ENCODE peak calls at places on chromosomes 6 and 20, in six cellular contexts. K is IMR-90, G is ovary, V is tibial artery, Y is fibroblast of the aortic adventitia, J is foreskin keratinocyte. M is an unnamed sample.

GRCh38 chr6:119602215-119603178 is 252.9 kb upstream of the MAN1A1 start:
- DNase-seq in K (peak), G (no peak), V (no peak), Y (peak), J (peak), M (no peak)

GRCh38 chr20:46977909-46978588 is 83.4 kb downstream of the EYA2 start:
- DNase-seq in K (no peak), G (no peak), V (no peak), Y (no peak), J (no peak), M (no peak)

GRCh38 chr20:60762386-60762785 is 489.7 kb upstream of the CDH4 start:
- DNase-seq in K (no peak), G (no peak), V (no peak), Y (no peak), J (no peak), M (no peak)

GRCh38 chr6:157258878-157259277 is 64.4 kb downstream of the TMEM242 start:
- DNase-seq in K (no peak), G (no peak), V (no peak), Y (no peak), J (no peak), M (no peak)

GRCh38 chr6:167091149-167092107 is 31.5 kb upstream of the CCR6 start:
- DNase-seq in K (no peak), G (no peak), V (no peak), Y (no peak), J (no peak), M (no peak)

GRCh38 chr6:150584596-150584995 is 15.1 kb upstream of the PLEKHG1 start:
- DNase-seq in K (no peak), G (no peak), V (no peak), Y (no peak), J (no peak), M (no peak)

GRCh38 chr6:31858707-31859106 is 3.9 kb downstream of the NEU1 start:
- DNase-seq in K (no peak), G (no peak), V (no peak), Y (no peak), J (no peak), M (no peak)

GRCh38 chr6:143629104-143630080 is 48.4 kb upstream of the PHACTR2 start:
- DNase-seq in K (peak), G (no peak), V (no peak), Y (no peak), J (no peak), M (no peak)

GRCh38 chr6:15017251-15017650 is 228.6 kb upstream of the JARID2 start:
- DNase-seq in K (peak), G (no peak), V (no peak), Y (peak), J (no peak), M (peak)

GRCh38 chr6:99334526-99335127 is 14.8 kb downstream of the FAXC start:
- DNase-seq in K (peak), G (no peak), V (no peak), Y (peak), J (no peak), M (no peak)

GRCh38 chr20:48194578-48194977 is 409.3 kb upstream of the SULF2 start:
- DNase-seq in K (no peak), G (no peak), V (no peak), Y (no peak), J (no peak), M (no peak)

GRCh38 chr20:23363257-23363649 is 1.3 kb downstream of the GZF1 start:
- DNase-seq in K (no peak), G (no peak), V (no peak), Y (peak), J (no peak), M (no peak)

GRCh38 chr6:57316581-57317059 is 810 bp upstream of the PRIM2 start:
- DNase-seq in K (peak), G (peak), V (peak), Y (peak), J (peak), M (peak)

GRCh38 chr6:80622641-80623040 is 516.2 kb downstream of the BCKDHB start:
- DNase-seq in K (no peak), G (no peak), V (no peak), Y (no peak), J (no peak), M (no peak)

GRCh38 chr6:166201878-166202277 is 34.2 kb upstream of the TBXT start:
- DNase-seq in K (no peak), G (no peak), V (no peak), Y (no peak), J (no peak), M (no peak)

GRCh38 chr6:3139090-3139903 is 18.0 kb downstream of the TUBB2A start:
- DNase-seq in K (peak), G (no peak), V (peak), Y (no peak), J (peak), M (no peak)

GRCh38 chr20:57792386-57793095 is 82.7 kb upstream of the PMEPA1 start:
- DNase-seq in K (no peak), G (no peak), V (no peak), Y (no peak), J (no peak), M (no peak)

GRCh38 chr6:27230758-27231111 is 16.8 kb upstream of the PRSS16 start:
- DNase-seq in K (no peak), G (no peak), V (no peak), Y (no peak), J (no peak), M (no peak)

GRCh38 chr6:16774437-16774836 is 13.2 kb upstream of the ATXN1 start:
- DNase-seq in K (no peak), G (no peak), V (no peak), Y (no peak), J (no peak), M (no peak)

GRCh38 chr6:85561750-85562357 is 31.8 kb downstream of the SNX14 start:
- DNase-seq in K (peak), G (no peak), V (no peak), Y (no peak), J (no peak), M (no peak)

GRCh38 chr6:147423111-147423510 is 85.4 kb upstream of the SAMD5 start:
- DNase-seq in K (no peak), G (no peak), V (no peak), Y (no peak), J (no peak), M (no peak)

GRCh38 chr6:131952886-131953509 is 1.8 kb upstream of the CCN2 start:
- DNase-seq in K (no peak), G (no peak), V (no peak), Y (no peak), J (no peak), M (no peak)

GRCh38 chr20:50252715-50253500 is 62.3 kb downstream of the CEBPB start:
- DNase-seq in K (no peak), G (no peak), V (no peak), Y (no peak), J (no peak), M (no peak)

GRCh38 chr6:43772571-43773049 is 2.6 kb downstream of the VEGFA start:
- DNase-seq in K (no peak), G (no peak), V (no peak), Y (no peak), J (no peak), M (peak)

GRCh38 chr6:107106165-107106564 is 9.2 kb downstream of the BEND3 start:
- DNase-seq in K (no peak), G (no peak), V (no peak), Y (no peak), J (no peak), M (no peak)

GRCh38 chr20:17725094-17725835 is 25.5 kb downstream of the BANF2 start:
- DNase-seq in K (no peak), G (no peak), V (no peak), Y (no peak), J (no peak), M (no peak)

GRCh38 chr20:26163890-26164289 is 467.2 kb upstream of the ZNF337 start:
- DNase-seq in K (peak), G (no peak), V (no peak), Y (peak), J (peak), M (no peak)

GRCh38 chr6:126427713-126428112 is 87.8 kb downstream of the CENPW start:
- DNase-seq in K (no peak), G (no peak), V (no peak), Y (no peak), J (no peak), M (no peak)

GRCh38 chr6:22664968-22665367 is 95.6 kb downstream of the HDGFL1 start:
- DNase-seq in K (no peak), G (no peak), V (no peak), Y (no peak), J (peak), M (no peak)

GRCh38 chr6:34238507-34239239 is 2.0 kb downstream of the HMGA1 start:
- DNase-seq in K (no peak), G (peak), V (no peak), Y (peak), J (no peak), M (no peak)

DNA sequence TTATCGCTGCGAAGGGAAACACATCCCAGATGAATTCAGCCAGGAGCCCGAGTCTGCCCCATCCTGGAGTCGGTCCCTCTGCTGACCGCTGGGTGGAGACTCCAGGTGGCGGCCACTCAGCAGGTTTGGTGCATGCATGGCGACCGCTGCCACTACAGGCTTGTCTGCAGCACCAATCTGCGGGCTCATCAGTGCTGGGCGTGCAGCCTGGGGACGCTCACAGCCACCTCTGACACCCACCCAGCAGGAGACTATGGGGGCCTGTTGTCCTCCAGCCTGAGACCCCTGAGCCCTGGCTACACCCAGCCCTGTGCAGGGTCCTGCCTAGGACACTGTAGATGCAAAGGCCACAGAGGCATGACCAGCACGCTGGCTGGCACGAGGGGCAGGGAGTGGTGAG is 40.5 kb upstream of the GATA5 start:
- DNase-seq in K (no peak), G (no peak), V (no peak), Y (no peak), J (no peak), M (no peak)
- TF ChIP-seq CTCF in K (peak), G (no peak), V (no peak), Y (no peak), J (no peak), M (peak)

GRCh38 chr6:10433322-10433721 is 18.4 kb upstream of the TFAP2A start:
- DNase-seq in K (no peak), G (no peak), V (no peak), Y (no peak), J (no peak), M (no peak)

GRCh38 chr6:10431423-10432164 is 16.7 kb upstream of the TFAP2A start:
- DNase-seq in K (no peak), G (no peak), V (no peak), Y (no peak), J (peak), M (no peak)

GRCh38 chr6:10426781-10427279 is 12.0 kb upstream of the TFAP2A start:
- DNase-seq in K (no peak), G (no peak), V (no peak), Y (no peak), J (no peak), M (no peak)

GRCh38 chr6:10425973-10426780 is 11.3 kb upstream of the TFAP2A start:
- DNase-seq in K (no peak), G (no peak), V (no peak), Y (no peak), J (no peak), M (no peak)

GRCh38 chr6:10429638-10430427 is 15.0 kb upstream of the TFAP2A start:
- DNase-seq in K (peak), G (no peak), V (no peak), Y (peak), J (peak), M (no peak)
- TF ChIP-seq CTCF in K (peak), G (no peak), V (peak), Y (peak), J (peak), M (peak)

DNA sequence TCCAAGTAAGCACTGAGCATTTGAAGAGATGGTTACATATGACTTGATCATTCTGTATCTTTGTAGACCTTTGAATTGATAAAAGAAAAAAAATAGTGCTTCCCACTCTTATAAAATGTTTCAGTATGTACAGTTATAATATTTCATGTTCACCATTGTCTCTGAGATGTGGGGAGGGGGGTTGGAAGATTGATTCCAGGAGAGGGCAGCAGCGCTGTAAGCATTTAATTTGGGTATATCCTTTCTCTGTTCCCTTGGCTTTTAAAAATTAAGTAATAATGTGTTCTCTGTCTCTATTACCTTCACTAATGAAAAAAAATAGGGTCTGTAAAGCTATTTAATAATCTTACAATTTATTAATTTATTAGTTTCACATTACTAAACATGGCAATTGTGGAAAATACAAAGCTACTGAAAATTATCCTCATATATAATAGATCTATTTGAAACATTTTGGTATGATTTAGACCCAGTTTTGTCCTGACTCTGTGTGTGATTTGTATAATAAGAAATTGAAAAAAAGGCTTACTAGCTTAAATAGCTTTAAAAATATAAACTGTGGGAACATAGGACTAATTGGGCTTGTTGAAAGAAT is 341.2 kb downstream of the CDKAL1 start:
- DNase-seq in K (peak), G (peak), V (no peak), Y (peak), J (no peak), M (peak)
- TF ChIP-seq CTCF in K (peak), G (no peak), V (no peak), Y (peak), J (peak), M (peak)

GRCh38 chr6:37485259-37485658 is 14.4 kb downstream of the CCDC167 start:
- DNase-seq in K (no peak), G (no peak), V (no peak), Y (no peak), J (no peak), M (no peak)
- TF ChIP-seq CTCF in K (no peak), G (no peak), V (no peak), Y (no peak), J (no peak), M (peak)

DNA sequence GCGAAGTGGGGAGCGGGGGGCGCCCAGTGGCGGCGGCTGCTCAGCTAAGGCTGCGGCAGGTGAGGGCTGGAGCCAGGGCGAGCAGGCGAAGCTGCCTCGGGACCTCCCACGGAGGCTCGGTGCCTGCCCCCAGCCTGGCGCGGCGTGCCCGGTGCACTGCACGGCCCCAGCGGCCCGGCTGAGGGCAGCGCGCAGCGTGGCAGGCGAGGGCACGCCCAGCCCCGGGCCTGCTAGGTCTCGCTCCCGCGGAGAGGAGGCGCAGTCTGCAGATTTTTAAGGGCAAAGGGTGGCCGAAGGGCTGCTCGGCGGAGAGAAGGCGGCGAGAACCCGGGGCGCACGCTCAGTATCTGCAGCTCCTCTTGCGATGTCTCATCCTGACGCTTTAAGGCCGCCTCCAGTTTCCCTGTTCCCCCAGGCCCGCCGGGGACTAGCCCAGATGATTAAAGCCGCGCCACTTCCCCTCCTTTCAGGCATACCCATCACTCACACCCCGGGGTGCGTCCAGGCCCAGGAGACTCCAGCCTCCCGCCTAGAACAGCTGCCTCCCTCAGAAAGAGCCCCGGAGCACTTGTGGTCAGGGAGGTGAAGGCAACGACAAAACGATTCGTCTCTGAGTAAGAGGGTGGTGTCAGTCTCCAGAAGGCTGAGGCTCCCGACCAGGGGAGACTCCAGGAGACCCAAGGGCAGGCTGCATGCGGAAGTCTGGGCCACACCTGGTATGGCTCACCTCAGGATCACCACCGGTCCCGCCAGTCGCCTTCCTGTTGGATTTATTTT is at the start of gene FERMT1:
- DNase-seq in K (peak), G (peak), V (no peak), Y (peak), J (peak), M (peak)
- TF ChIP-seq CTCF in K (no peak), G (no peak), V (no peak), Y (peak), J (peak), M (peak)

M was measured in neural crest cell.